ENCODE peak calls at places on chromosomes 12 and 14, in four cellular contexts. One of them, this sample, is unnamed.

GRCh38 chr12:30847259-30847658 is 79.3 kb upstream of the TSPAN11 start:
- DNase-seq in IMR-90: peak
- DNase-seq in K562: no peak
- DNase-seq in A549: peak
- DNase-seq in this sample: peak

GRCh38 chr12:21526053-21526452 is at the start of gene SPX:
- DNase-seq in IMR-90: peak
- DNase-seq in K562: no peak
- DNase-seq in A549: peak
- DNase-seq in this sample: peak

GRCh38 chr12:31482816-31483215 is 108.1 kb downstream of the DENND5B start:
- DNase-seq in K562: no peak
- DNase-seq in IMR-90: peak
- DNase-seq in A549: no peak
- DNase-seq in this sample: no peak

GRCh38 chr12:106945261-106945851 is 10.4 kb upstream of the TMEM263 start:
- DNase-seq in K562: no peak
- DNase-seq in IMR-90: no peak
- DNase-seq in A549: no peak
- DNase-seq in this sample: no peak

GRCh38 chr14:101461891-101462290 is 99.4 kb upstream of the DIO3 start:
- DNase-seq in K562: no peak
- DNase-seq in A549: no peak
- DNase-seq in IMR-90: no peak
- DNase-seq in this sample: no peak

GRCh38 chr12:85725991-85726390 is 110.2 kb downstream of the RASSF9 start:
- DNase-seq in IMR-90: no peak
- DNase-seq in A549: peak
- DNase-seq in K562: no peak
- DNase-seq in this sample: no peak

GRCh38 chr12:106139422-106140141 is 828 bp upstream of the NUAK1 start:
- DNase-seq in K562: no peak
- DNase-seq in IMR-90: peak
- DNase-seq in A549: peak
- DNase-seq in this sample: peak

GRCh38 chr12:51028126-51028810 is 2.1 kb upstream of the SLC11A2 start:
- DNase-seq in A549: peak
- DNase-seq in IMR-90: peak
- DNase-seq in K562: peak
- DNase-seq in this sample: peak

GRCh38 chr12:122421815-122422737 is at the start of gene CLIP1:
- DNase-seq in A549: peak
- DNase-seq in K562: peak
- DNase-seq in IMR-90: peak
- DNase-seq in this sample: peak

GRCh38 chr14:57987596-57988300 is 121.9 kb upstream of the SLC35F4 start:
- DNase-seq in IMR-90: no peak
- DNase-seq in A549: no peak
- DNase-seq in K562: no peak
- DNase-seq in this sample: no peak

GRCh38 chr14:36478782-36479181 is 41.2 kb downstream of the NKX2-1 start:
- DNase-seq in A549: no peak
- DNase-seq in IMR-90: no peak
- DNase-seq in K562: no peak
- DNase-seq in this sample: no peak

GRCh38 chr14:105863296-105864108 is 337.1 kb downstream of the TMEM121 start:
- DNase-seq in A549: no peak
- DNase-seq in IMR-90: no peak
- DNase-seq in K562: no peak
- DNase-seq in this sample: no peak

GRCh38 chr14:102049258-102050025 is 37.4 kb downstream of the HSP90AA1 start:
- DNase-seq in A549: no peak
- DNase-seq in IMR-90: no peak
- DNase-seq in K562: no peak
- DNase-seq in this sample: no peak

GRCh38 chr12:64679487-64679983 is 69.2 kb downstream of the RASSF3 start:
- DNase-seq in A549: peak
- DNase-seq in K562: peak
- DNase-seq in IMR-90: peak
- DNase-seq in this sample: no peak

GRCh38 chr12:60205500-60205899 is 609.7 kb downstream of the SLC16A7 start:
- DNase-seq in A549: peak
- DNase-seq in IMR-90: peak
- DNase-seq in K562: no peak
- DNase-seq in this sample: no peak

GRCh38 chr12:109292342-109292711 is 16.8 kb downstream of the FOXN4 start:
- DNase-seq in K562: no peak
- DNase-seq in A549: no peak
- DNase-seq in IMR-90: no peak
- DNase-seq in this sample: no peak

GRCh38 chr14:89351958-89352404 is 65.1 kb downstream of the FOXN3 start:
- DNase-seq in A549: no peak
- DNase-seq in IMR-90: no peak
- DNase-seq in K562: no peak
- DNase-seq in this sample: peak

GRCh38 chr12:9347328-9348127 is 139.3 kb upstream of the PZP start:
- DNase-seq in IMR-90: peak
- DNase-seq in K562: no peak
- DNase-seq in A549: no peak
- DNase-seq in this sample: no peak

GRCh38 chr12:71661977-71662522 is 1.6 kb downstream of the ZFC3H1 start:
- DNase-seq in K562: no peak
- DNase-seq in IMR-90: peak
- DNase-seq in A549: no peak
- DNase-seq in this sample: no peak

GRCh38 chr12:128983371-128983770 is 130.1 kb downstream of the GLT1D1 start:
- DNase-seq in IMR-90: no peak
- DNase-seq in K562: no peak
- DNase-seq in A549: no peak
- DNase-seq in this sample: no peak

GRCh38 chr12:98686603-98687002 is 41.5 kb downstream of the APAF1 start:
- DNase-seq in IMR-90: peak
- DNase-seq in K562: no peak
- DNase-seq in A549: no peak
- DNase-seq in this sample: no peak

GRCh38 chr12:47400251-47400650 is 305.6 kb downstream of the RPAP3 start:
- DNase-seq in IMR-90: peak
- DNase-seq in A549: no peak
- DNase-seq in K562: no peak
- DNase-seq in this sample: no peak

GRCh38 chr12:25694072-25694471 is 141.0 kb upstream of the LMNTD1 start:
- DNase-seq in IMR-90: peak
- DNase-seq in A549: peak
- DNase-seq in K562: no peak
- DNase-seq in this sample: peak

GRCh38 chr12:2172486-2173214 is 119.9 kb downstream of the CACNA1C start:
- DNase-seq in A549: no peak
- DNase-seq in K562: no peak
- DNase-seq in IMR-90: no peak
- DNase-seq in this sample: no peak

GRCh38 chr14:93330609-93331000 is 2.2 kb downstream of the BTBD7 start:
- DNase-seq in A549: no peak
- DNase-seq in IMR-90: no peak
- DNase-seq in K562: no peak
- DNase-seq in this sample: no peak

GRCh38 chr12:9134981-9135628 is 19.4 kb upstream of the A2M start:
- DNase-seq in IMR-90: peak
- DNase-seq in K562: peak
- DNase-seq in A549: peak
- DNase-seq in this sample: peak

GRCh38 chr14:61750708-61751474 is 11.3 kb upstream of the SNAPC1 start:
- DNase-seq in IMR-90: peak
- DNase-seq in K562: peak
- DNase-seq in A549: peak
- DNase-seq in this sample: no peak
- TF ChIP-seq POLR2A in IMR-90: no peak
- TF ChIP-seq POLR2A in K562: peak
- TF ChIP-seq POLR2A in A549: peak
- TF ChIP-seq POLR2A in this sample: no peak

GRCh38 chr14:69493038-69493437 is 8.5 kb downstream of the PLEKHD1 start:
- DNase-seq in K562: no peak
- DNase-seq in IMR-90: no peak
- DNase-seq in A549: no peak
- DNase-seq in this sample: no peak
- TF ChIP-seq MAZ in K562: no peak
- TF ChIP-seq MAZ in IMR-90: no peak
- TF ChIP-seq MAZ in A549: no peak
- TF ChIP-seq MAZ in this sample: no peak

DNA sequence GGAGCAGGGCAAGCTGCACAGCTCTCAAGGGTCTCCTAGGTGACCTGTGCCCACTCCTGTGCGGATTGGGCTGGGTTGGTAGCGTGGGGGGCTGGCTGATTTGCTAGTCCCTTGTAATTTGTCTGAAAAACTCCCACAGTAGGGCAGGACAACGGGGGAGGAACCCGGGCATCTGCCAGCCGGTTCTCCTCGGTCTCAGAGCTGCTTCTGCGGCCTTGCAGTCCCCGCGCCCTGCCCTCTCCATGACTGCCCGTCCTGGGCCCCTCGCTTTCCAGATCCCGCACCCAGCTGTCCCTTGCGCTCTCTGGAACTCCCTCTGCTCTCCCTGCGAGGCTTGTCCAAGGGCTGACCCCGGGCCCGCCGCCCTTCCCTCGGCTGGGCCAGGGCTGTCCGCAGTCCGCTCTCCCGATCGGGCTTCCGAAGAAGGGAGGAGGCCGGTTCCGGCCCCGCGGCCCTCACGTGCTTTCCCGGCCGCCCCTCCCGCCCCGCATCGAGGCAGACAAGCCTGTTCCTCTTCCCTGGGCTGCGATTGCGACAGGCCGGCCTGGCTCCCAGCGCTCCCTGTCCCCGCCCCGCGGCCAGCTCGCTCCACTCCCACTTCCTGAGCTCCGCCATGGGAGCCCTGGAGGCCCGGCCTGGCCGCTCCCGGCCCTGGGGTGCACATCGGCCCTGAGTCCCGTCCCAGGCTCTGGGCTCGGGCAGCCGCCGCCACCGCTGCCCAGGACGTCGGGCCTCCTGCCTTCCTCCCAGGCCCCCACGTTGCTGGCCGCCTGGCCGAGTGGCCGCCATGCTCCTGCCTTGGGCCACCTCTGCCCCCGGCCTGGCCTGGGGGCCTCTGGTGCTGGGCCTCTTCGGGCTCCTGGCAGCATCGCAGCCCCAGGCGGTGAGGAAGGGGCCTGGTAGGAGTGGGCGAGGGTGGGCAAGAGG is at the start of gene LTBR:
- DNase-seq in A549: peak
- DNase-seq in K562: peak
- DNase-seq in IMR-90: peak
- DNase-seq in this sample: peak
- TF ChIP-seq POLR2A in A549: peak
- TF ChIP-seq POLR2A in K562: peak
- TF ChIP-seq POLR2A in IMR-90: peak
- TF ChIP-seq POLR2A in this sample: peak

GRCh38 chr12:14108702-14109101 is 127.3 kb upstream of the GRIN2B start:
- DNase-seq in K562: no peak
- DNase-seq in A549: no peak
- DNase-seq in IMR-90: no peak
- DNase-seq in this sample: no peak

GRCh38 chr12:14113031-14113430 is 131.6 kb upstream of the GRIN2B start:
- DNase-seq in A549: no peak
- DNase-seq in K562: no peak
- DNase-seq in IMR-90: no peak
- DNase-seq in this sample: no peak

DNA sequence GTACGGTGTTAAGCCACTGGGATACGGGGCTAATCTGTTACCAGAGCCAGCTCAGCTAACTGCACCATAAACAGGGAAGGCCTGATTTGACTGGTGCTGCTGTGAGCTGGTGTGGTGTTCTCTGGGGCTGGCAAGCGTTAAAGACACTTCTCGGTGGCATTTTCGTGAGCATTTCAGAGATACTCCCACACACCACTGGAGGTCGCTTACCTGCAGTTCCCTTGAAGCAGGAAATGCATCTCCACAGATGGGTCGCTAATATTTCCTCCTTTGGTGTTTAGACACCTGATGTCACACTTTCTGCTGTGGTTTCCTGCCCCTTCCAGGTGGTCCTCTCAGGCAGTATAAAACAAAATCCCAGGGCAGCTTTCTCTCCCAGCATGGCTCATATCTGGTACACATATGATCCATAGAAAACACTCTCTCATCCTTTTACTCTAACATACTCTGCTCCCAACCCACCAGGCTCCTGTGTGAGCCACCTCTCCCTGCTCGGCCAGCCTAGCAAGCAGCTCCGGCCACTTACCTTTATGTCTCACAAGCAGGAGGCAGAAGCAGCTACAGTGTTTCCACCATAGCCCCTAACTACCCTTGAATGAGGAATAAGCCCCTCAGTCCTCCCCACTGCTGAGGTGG is 129.9 kb upstream of the GRIN2B start:
- DNase-seq in K562: no peak
- DNase-seq in IMR-90: no peak
- DNase-seq in A549: peak
- DNase-seq in this sample: peak
- TF ChIP-seq MAZ in K562: no peak
- TF ChIP-seq MAZ in IMR-90: no peak
- TF ChIP-seq MAZ in A549: no peak
- TF ChIP-seq MAZ in this sample: no peak

DNA sequence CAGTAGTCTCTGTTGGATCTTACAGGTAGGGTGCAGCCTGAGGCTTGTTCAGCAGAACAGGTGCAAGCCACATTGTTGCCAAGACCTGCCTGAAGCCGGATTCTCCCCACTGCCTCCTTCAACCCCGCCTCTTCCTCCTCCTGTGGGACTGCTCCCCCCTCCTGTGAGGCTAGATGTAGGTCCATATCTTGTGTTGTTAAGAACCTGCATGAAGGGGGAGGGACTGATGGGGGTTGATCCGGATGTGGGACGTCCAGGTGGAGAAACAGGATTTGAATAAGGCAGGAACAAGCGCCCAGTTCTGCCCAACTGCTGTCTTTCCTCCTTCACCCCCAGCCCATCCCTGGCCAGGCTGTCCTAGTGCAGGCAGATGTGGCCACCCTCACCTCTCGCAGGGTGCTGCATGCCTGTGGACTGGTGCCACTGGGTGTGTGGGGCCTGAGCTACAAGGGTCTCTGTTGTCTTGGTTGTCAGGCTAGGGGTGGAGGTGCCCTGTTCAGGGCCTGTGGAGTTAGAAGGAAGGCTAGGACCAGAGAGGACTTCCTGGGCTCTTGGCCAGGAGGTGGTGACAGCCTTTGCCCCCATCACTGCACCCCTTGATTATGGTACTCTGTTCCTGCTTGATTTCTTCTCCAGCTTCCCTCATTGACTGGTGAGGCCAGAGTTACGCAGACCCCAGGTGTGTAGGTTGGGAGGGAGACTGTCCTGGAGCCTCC is 1.4 kb downstream of the NR4A1 start:
- DNase-seq in A549: peak
- DNase-seq in K562: peak
- DNase-seq in IMR-90: peak
- DNase-seq in this sample: no peak
- TF ChIP-seq POLR2A in A549: no peak
- TF ChIP-seq POLR2A in K562: no peak
- TF ChIP-seq POLR2A in IMR-90: peak
- TF ChIP-seq POLR2A in this sample: no peak

GRCh38 chr12:6263931-6264330 is 46.6 kb upstream of the PLEKHG6 start:
- DNase-seq in IMR-90: peak
- DNase-seq in A549: no peak
- DNase-seq in K562: peak
- DNase-seq in this sample: peak
- TF ChIP-seq MAZ in IMR-90: no peak
- TF ChIP-seq MAZ in A549: no peak
- TF ChIP-seq MAZ in K562: no peak
- TF ChIP-seq MAZ in this sample: no peak

This sample was measured in HepG2.